ENCODE peak calls at places on chromosomes 16 and 17, in seven cellular contexts. O is GM04504; J is stimulated activated CD8-positive, alpha-beta memory T cell treated with anti-CD3 and anti-CD28 coated beads, Interleukin-12 subunit alpha, Interleukin-12 subunit beta, amount 100 ng/mL, for 4 hours; Y is activated CD8-positive, alpha-beta memory T cell treated with anti-CD3 and anti-CD28 coated beads, Interleukin-2, amount 50 U/mL, for 4 hours; T is endothelial cell; W is dorsolateral prefrontal cortex; X is heart right ventricle. Z is an unnamed sample.

GRCh38 chr17:64133546-64134215 is 3.7 kb upstream of the ERN1 start:
- DNase-seq in O (no peak), J (no peak), Y (no peak), T (peak; percentile 24), W (no peak), X (no peak), Z (no peak)

GRCh38 chr17:78343433-78344201 is 16.3 kb downstream of the SOCS3 start:
- DNase-seq in O (no peak), J (peak; percentile 50), Y (peak; percentile 66), T (no peak), W (no peak), X (no peak), Z (peak; percentile 69)

GRCh38 chr17:78652024-78652423 is 74.8 kb upstream of the DNAH17 start:
- DNase-seq in O (no peak), J (no peak), Y (no peak), T (no peak), W (no peak), X (no peak), Z (no peak)

GRCh38 chr17:76755285-76755684 is 17.4 kb downstream of the MFSD11 start:
- DNase-seq in O (no peak), J (no peak), Y (no peak), T (no peak), W (no peak), X (no peak), Z (no peak)

GRCh38 chr17:58084317-58084981 is 1.2 kb downstream of the DYNLL2 start:
- DNase-seq in O (peak; percentile 4), J (no peak), Y (peak; percentile 53), T (peak; percentile 13), W (no peak), X (peak; percentile 50), Z (no peak)

GRCh38 chr16:58853830-58854229 is 119.7 kb upstream of the GOT2 start:
- DNase-seq in O (no peak), J (no peak), Y (no peak), T (no peak), W (no peak), X (no peak), Z (no peak)

GRCh38 chr16:26606381-26607150 is 460.2 kb upstream of the C16orf82 start:
- DNase-seq in O (no peak), J (no peak), Y (no peak), T (no peak), W (no peak), X (no peak), Z (no peak)

GRCh38 chr17:1946021-1946932 is 78.9 kb downstream of the RTN4RL1 start:
- DNase-seq in O (no peak), J (no peak), Y (no peak), T (no peak), W (no peak), X (no peak), Z (no peak)

GRCh38 chr17:64787255-64787920 is 125.3 kb upstream of the SMURF2 start:
- DNase-seq in O (no peak), J (no peak), Y (no peak), T (no peak), W (no peak), X (no peak), Z (no peak)

GRCh38 chr17:32746698-32747097 is 130.2 kb downstream of the MYO1D start:
- DNase-seq in O (peak; percentile 16), J (no peak), Y (no peak), T (no peak), W (no peak), X (no peak), Z (no peak)

GRCh38 chr17:64074704-64075484 is 54.5 kb upstream of the ICAM2 start:
- DNase-seq in O (no peak), J (no peak), Y (no peak), T (no peak), W (no peak), X (no peak), Z (no peak)

GRCh38 chr16:79053577-79053976 is 547.0 kb downstream of the MAF start:
- DNase-seq in O (no peak), J (no peak), Y (no peak), T (no peak), W (no peak), X (no peak), Z (no peak)

GRCh38 chr17:1181769-1182137 is 2.0 kb upstream of the ABR start:
- DNase-seq in O (no peak), J (no peak), Y (no peak), T (no peak), W (no peak), X (no peak), Z (no peak)

GRCh38 chr16:19705843-19706242 is 12.2 kb downstream of the KNOP1 start:
- DNase-seq in O (no peak), J (no peak), Y (no peak), T (no peak), W (no peak), X (no peak), Z (no peak)

GRCh38 chr17:39462644-39463375 is 1.5 kb downstream of the CDK12 start:
- DNase-seq in O (no peak), J (no peak), Y (no peak), T (peak; percentile 14), W (no peak), X (no peak), Z (no peak)

GRCh38 chr17:30345527-30346075 is 11.7 kb upstream of the TMIGD1 start:
- DNase-seq in O (no peak), J (no peak), Y (no peak), T (no peak), W (no peak), X (no peak), Z (no peak)

GRCh38 chr16:22250522-22250921 is 44.4 kb downstream of the EEF2K start:
- DNase-seq in O (no peak), J (no peak), Y (no peak), T (no peak), W (no peak), X (no peak), Z (no peak)

GRCh38 chr16:86775401-86775985 is 197.1 kb downstream of the FOXL1 start:
- DNase-seq in O (no peak), J (no peak), Y (no peak), T (no peak), W (no peak), X (no peak), Z (no peak)

GRCh38 chr16:29852654-29853053 is 10.4 kb downstream of the CDIPT start:
- DNase-seq in O (peak; percentile 70), J (no peak), Y (no peak), T (no peak), W (no peak), X (no peak), Z (no peak)

GRCh38 chr17:43601280-43602050 is 55.3 kb upstream of the ETV4 start:
- DNase-seq in O (no peak), J (no peak), Y (no peak), T (no peak), W (no peak), X (peak; percentile 30), Z (no peak)

GRCh38 chr16:66507731-66508239 is 42.1 kb downstream of the TK2 start:
- DNase-seq in O (no peak), J (no peak), Y (no peak), T (no peak), W (no peak), X (no peak), Z (no peak)

GRCh38 chr17:71760062-71760720 is 360.6 kb upstream of the SOX9 start:
- DNase-seq in O (no peak), J (no peak), Y (no peak), T (no peak), W (no peak), X (no peak), Z (no peak)

GRCh38 chr16:50651835-50652438 is 29.2 kb downstream of the SNX20 start:
- DNase-seq in O (no peak), J (no peak), Y (no peak), T (no peak), W (no peak), X (no peak), Z (no peak)

GRCh38 chr16:68083239-68083781 is 1.9 kb upstream of the NFATC3 start:
- DNase-seq in O (no peak), J (no peak), Y (no peak), T (no peak), W (no peak), X (no peak), Z (no peak)

GRCh38 chr17:39927928-39928867 is 666 bp downstream of the LRRC3C start:
- DNase-seq in O (no peak), J (no peak), Y (no peak), T (peak; percentile 20), W (peak; percentile 34), X (peak; percentile 56), Z (no peak)

GRCh38 chr17:19369846-19370492 is 7.4 kb upstream of the B9D1 start:
- DNase-seq in O (no peak), J (no peak), Y (no peak), T (no peak), W (peak; percentile 14), X (no peak), Z (peak; percentile 72)

GRCh38 chr17:51913491-51913890 is 245.0 kb downstream of the CA10 start:
- DNase-seq in O (no peak), J (no peak), Y (no peak), T (no peak), W (no peak), X (no peak), Z (no peak)

GRCh38 chr16:84295203-84295850 is 649 bp downstream of the WFDC1 start:
- DNase-seq in O (no peak), J (no peak), Y (no peak), T (no peak), W (no peak), X (no peak), Z (no peak)

GRCh38 chr17:72656114-72656763 is 436.2 kb downstream of the SLC39A11 start:
- DNase-seq in O (no peak), J (no peak), Y (no peak), T (no peak), W (no peak), X (no peak), Z (no peak)

GRCh38 chr16:19817875-19818274 is 66.8 kb downstream of the GPRC5B start:
- DNase-seq in O (no peak), J (no peak), Y (no peak), T (no peak), W (no peak), X (no peak), Z (no peak)

Z was measured in natural killer cell treated with Interleukin-12 subunit alpha and Interleukin-12 subunit beta and Interleukin-15 and Interleukin-18, amount 100 ng/mL, for 72 hours.